ENCODE peak calls at places on chromosomes 11 and 22, in eight cellular contexts. L, A, E, Q, U, Y, N and I are unnamed samples.

GRCh38 chr11:94602430-94603372 is 35.5 kb downstream of the PIWIL4 start:
- DNase-seq in N (peak), E (no peak), U (peak), Y (peak), A (no peak), Q (peak), L (peak), I (peak)

GRCh38 chr11:62295504-62295903 is 3.4 kb downstream of the SCGB1D4 start:
- DNase-seq in E (no peak), A (peak), L (peak), Y (peak), Q (peak), U (peak), N (no peak), I (no peak)

GRCh38 chr22:25060522-25061071 is 108.1 kb downstream of the KIAA1671 start:
- DNase-seq in Q (no peak), L (no peak), N (peak), A (no peak), U (no peak), E (no peak), Y (no peak), I (no peak)

GRCh38 chr11:125358254-125358840 is 137.7 kb downstream of the FEZ1 start:
- DNase-seq in E (no peak), Q (no peak), Y (no peak), N (no peak), U (peak), L (no peak), A (no peak), I (no peak)

GRCh38 chr22:24954114-24954463 is 1.6 kb downstream of the KIAA1671 start:
- DNase-seq in U (no peak), L (no peak), Q (no peak), N (no peak), Y (no peak), E (no peak), A (peak), I (no peak)

GRCh38 chr11:93005239-93005638 is 35.8 kb downstream of the MTNR1B start:
- DNase-seq in U (peak), E (no peak), L (no peak), A (no peak), Y (no peak), N (no peak), Q (no peak), I (no peak)

GRCh38 chr11:26335903-26336302 is 4.0 kb downstream of the ANO3 start:
- DNase-seq in L (peak), Y (no peak), Q (no peak), U (no peak), E (no peak), N (no peak), A (no peak), I (no peak)

GRCh38 chr11:110434952-110435779 is 5.4 kb downstream of the FDX1 start:
- DNase-seq in Q (no peak), E (no peak), N (no peak), A (peak), L (no peak), Y (peak), U (no peak), I (no peak)

GRCh38 chr11:70428701-70429427 is 30.5 kb downstream of the CTTN start:
- DNase-seq in E (no peak), N (no peak), U (no peak), Q (no peak), L (no peak), A (no peak), Y (no peak), I (no peak)

GRCh38 chr22:23276656-23277582 is 96.6 kb downstream of the BCR start:
- DNase-seq in A (no peak), U (no peak), N (no peak), L (no peak), Y (no peak), Q (no peak), E (no peak), I (no peak)

GRCh38 chr22:40196628-40197027 is 18.9 kb downstream of the TNRC6B start:
- DNase-seq in U (peak), Y (no peak), N (no peak), E (no peak), L (peak), Q (no peak), A (no peak), I (no peak)

GRCh38 chr11:123308077-123308476 is 113.0 kb upstream of the CLMP start:
- DNase-seq in E (no peak), L (no peak), U (peak), Y (no peak), A (no peak), Q (no peak), N (no peak), I (no peak)

GRCh38 chr22:46798366-46799057 is 36.1 kb downstream of the TBC1D22A start:
- DNase-seq in A (peak), Y (peak), E (peak), U (peak), L (peak), Q (no peak), N (peak), I (peak)

GRCh38 chr22:44549701-44550100 is 51.7 kb upstream of the RTL6 start:
- DNase-seq in N (no peak), Q (no peak), Y (no peak), A (peak), U (no peak), E (peak), L (no peak), I (no peak)

GRCh38 chr11:72759468-72759867 is 7.3 kb upstream of the ARAP1 start:
- DNase-seq in Y (no peak), L (no peak), Q (no peak), N (no peak), U (no peak), A (no peak), E (no peak), I (no peak)

GRCh38 chr22:49046546-49047305 is 780.9 kb downstream of the BRD1 start:
- DNase-seq in L (peak), Q (no peak), N (no peak), A (peak), Y (peak), E (peak), U (no peak), I (no peak)

GRCh38 chr22:22158207-22158816 is 86.3 kb upstream of the VPREB1 start:
- DNase-seq in U (no peak), Q (no peak), A (no peak), N (no peak), E (no peak), Y (no peak), L (no peak), I (no peak)

GRCh38 chr11:326842-327580 is 6.4 kb upstream of the IFITM3 start:
- DNase-seq in Y (no peak), U (peak), A (no peak), L (peak), E (peak), Q (peak), N (peak), I (no peak)

GRCh38 chr22:20149257-20150250 is 1.3 kb downstream of the CCDC188 start:
- DNase-seq in Y (no peak), U (no peak), N (no peak), L (no peak), A (no peak), Q (no peak), E (no peak), I (no peak)

GRCh38 chr11:13963949-13964770 is 1.6 kb downstream of the SPON1 start:
- DNase-seq in N (no peak), A (peak), E (peak), U (no peak), Q (no peak), L (no peak), Y (no peak), I (peak)

GRCh38 chr11:36130401-36130800 is 158.8 kb downstream of the COMMD9 start:
- DNase-seq in Q (no peak), U (no peak), Y (no peak), N (no peak), A (no peak), E (no peak), L (peak), I (no peak)

GRCh38 chr22:20584872-20585639 is 77.6 kb downstream of the MED15 start:
- DNase-seq in L (no peak), E (no peak), N (no peak), A (no peak), Q (no peak), U (no peak), Y (no peak), I (no peak)

GRCh38 chr11:75303544-75304224 is 47.8 kb downstream of the ARRB1 start:
- DNase-seq in N (no peak), E (no peak), U (no peak), Q (no peak), L (no peak), Y (no peak), A (peak), I (peak)

GRCh38 chr22:41237707-41238569 is 2.8 kb downstream of the CHADL start:
- DNase-seq in E (peak), Y (no peak), L (no peak), N (peak), Q (peak), U (peak), A (peak), I (no peak)

GRCh38 chr11:14022251-14022650 is 59.7 kb downstream of the SPON1 start:
- DNase-seq in Q (no peak), A (no peak), E (no peak), N (no peak), L (no peak), Y (no peak), U (no peak), I (no peak)

GRCh38 chr22:23878219-23878618 is 16.0 kb upstream of the MIF start:
- DNase-seq in Q (no peak), E (no peak), N (no peak), U (no peak), A (no peak), L (no peak), Y (no peak), I (no peak)

GRCh38 chr11:116650052-116650451 is 122.7 kb downstream of the BUD13 start:
- DNase-seq in Q (no peak), E (no peak), Y (no peak), N (no peak), L (no peak), A (no peak), U (no peak), I (no peak)

GRCh38 chr11:101974255-101974654 is 57.9 kb upstream of the ANGPTL5 start:
- DNase-seq in A (no peak), N (no peak), U (peak), L (no peak), Y (peak), E (no peak), Q (no peak), I (no peak)

GRCh38 chr11:132005874-132006273 is 635.5 kb downstream of the NTM start:
- DNase-seq in N (no peak), U (no peak), L (no peak), Q (no peak), Y (no peak), E (no peak), A (no peak), I (no peak)

GRCh38 chr11:22432331-22433065 is 94.3 kb downstream of the SLC17A6 start:
- DNase-seq in Q (no peak), N (peak), L (peak), E (no peak), Y (no peak), A (peak), U (peak), I (peak)

GRCh38 chr22:36510966-36511881 is 4.4 kb upstream of the FOXRED2 start:
- DNase-seq in N (peak), A (peak), E (no peak), Y (peak), U (peak), L (peak), Q (no peak), I (no peak)

GRCh38 chr11:69642549-69642912 is 1.6 kb downstream of the CCND1 start:
- DNase-seq in E (no peak), L (no peak), N (peak), U (no peak), Q (no peak), Y (no peak), A (no peak), I (no peak)

GRCh38 chr11:94770563-94771120 is 2.5 kb downstream of the AMOTL1 start:
- DNase-seq in E (no peak), N (no peak), Q (no peak), L (no peak), Y (no peak), A (no peak), U (no peak), I (no peak)

GRCh38 chr11:68780829-68781228 is 29.5 kb upstream of the TESMIN start:
- DNase-seq in U (peak), Q (no peak), N (no peak), L (no peak), A (peak), Y (peak), E (no peak), I (no peak)

GRCh38 chr11:532512-533048 is 2.8 kb downstream of the HRAS start:
- DNase-seq in E (peak), A (no peak), Y (no peak), L (no peak), U (no peak), N (no peak), Q (no peak), I (no peak)

GRCh38 chr11:72012897-72013721 is 14.4 kb downstream of the IL18BP start:
- DNase-seq in E (peak), L (peak), A (no peak), Q (peak), N (no peak), Y (peak), U (peak), I (no peak)

GRCh38 chr22:29043906-29044575 is 17.6 kb downstream of the C22orf31 start:
- DNase-seq in U (peak), A (no peak), E (no peak), N (no peak), Q (no peak), L (peak), Y (no peak), I (no peak)

DNA sequence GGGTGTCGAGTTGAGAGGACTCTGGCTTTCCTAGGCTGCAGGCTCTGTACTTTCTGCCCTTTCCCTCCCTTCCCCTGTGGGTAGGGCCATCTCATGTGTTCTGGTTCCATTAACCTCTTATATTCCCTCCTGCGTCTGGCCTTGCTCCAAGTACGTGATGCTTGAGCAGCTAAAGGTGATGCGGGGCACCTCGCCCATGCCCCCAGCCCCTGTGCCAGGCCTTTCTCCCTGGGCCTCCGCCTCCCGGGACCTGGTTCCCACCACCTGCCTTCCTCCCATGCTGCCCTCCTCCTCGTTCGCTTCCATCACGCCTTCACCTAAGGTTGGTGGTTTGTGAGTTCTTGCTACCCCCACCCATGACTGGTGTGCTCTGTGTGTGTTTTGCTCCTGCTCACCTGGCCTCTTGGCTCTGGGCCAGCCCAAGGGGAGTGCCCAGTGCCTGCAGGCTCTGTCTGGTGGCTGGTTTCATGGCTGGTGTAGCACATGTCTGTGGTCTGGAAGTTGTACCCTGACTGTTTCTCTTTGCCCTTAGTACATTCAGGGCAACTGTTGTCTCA is 34.1 kb downstream of the PHLDB1 start:
- DNase-seq in Y (no peak), L (no peak), E (no peak), A (no peak), N (no peak), Q (peak), U (no peak), I (no peak)
- H3K27ac ChIP-seq in Y (no peak), L (no peak), E (no peak), A (no peak), N (no peak), Q (no peak), U (no peak), I (no peak)

DNA sequence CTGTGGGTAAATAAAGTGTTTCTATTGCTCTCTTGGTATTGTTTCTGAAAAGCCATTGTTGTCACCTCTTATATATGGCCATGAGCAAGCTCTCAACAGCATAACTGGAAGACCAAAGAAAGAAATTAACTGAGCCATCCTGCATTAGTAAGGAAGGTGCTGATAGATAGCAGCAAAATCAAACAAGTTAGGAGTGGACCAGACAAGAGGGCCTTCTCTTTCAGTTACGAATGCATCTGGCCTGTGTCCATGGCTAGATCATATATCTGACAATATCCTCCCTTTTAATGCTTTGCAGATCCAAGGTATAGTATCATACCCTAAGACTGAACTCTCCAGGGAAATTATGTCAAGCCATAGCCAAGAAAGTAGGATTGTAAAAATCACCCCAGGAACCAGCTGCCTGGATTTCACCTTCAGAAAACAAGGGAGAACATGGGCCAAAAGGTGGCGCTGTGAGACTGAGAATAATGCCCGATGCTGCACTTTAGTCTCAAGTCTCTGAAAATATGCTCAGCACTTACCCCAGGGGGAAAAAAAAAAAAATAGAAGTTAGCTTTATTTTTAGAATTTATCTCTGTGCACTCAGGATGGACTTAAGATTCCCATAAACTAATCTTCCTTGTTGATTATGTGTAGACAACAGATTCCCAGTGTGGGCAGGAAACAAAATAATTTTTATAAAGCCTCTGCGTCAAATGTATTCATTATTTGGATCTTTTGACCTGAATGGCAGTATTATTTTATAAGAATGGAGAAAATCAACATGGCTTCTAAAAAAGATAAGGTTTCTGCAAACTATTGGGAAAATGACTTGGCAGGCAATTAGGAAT is 415.1 kb downstream of the ETS1 start:
- DNase-seq in A (peak), Y (peak), L (peak), Q (peak), U (peak), E (peak), N (peak), I (peak)
- H3K27ac ChIP-seq in A (no peak), Y (peak), L (no peak), Q (no peak), U (no peak), E (no peak), N (no peak), I (no peak)

GRCh38 chr22:42636506-42636905 is 3.9 kb downstream of the ATP5MGL start:
- DNase-seq in E (no peak), A (no peak), N (no peak), U (no peak), Y (no peak), L (no peak), Q (no peak), I (no peak)
- H3K27ac ChIP-seq in E (peak), A (no peak), N (no peak), U (no peak), Y (peak), L (no peak), Q (no peak), I (no peak)

GRCh38 chr11:120547871-120548681 is 36.5 kb downstream of the GRIK4 start:
- DNase-seq in E (peak), L (peak), Y (peak), N (no peak), Q (peak), U (peak), A (no peak), I (peak)
- H3K27ac ChIP-seq in E (peak), L (peak), Y (no peak), N (no peak), Q (no peak), U (no peak), A (no peak), I (peak)

GRCh38 chr11:58027341-58027740 is 3.4 kb upstream of the OR6Q1 start:
- DNase-seq in U (peak), Q (peak), Y (no peak), E (no peak), A (no peak), L (no peak), N (no peak), I (no peak)

GRCh38 chr11:58024601-58025091 is 965 bp downstream of the OR9Q1 start:
- DNase-seq in L (no peak), N (no peak), A (no peak), Q (peak), U (peak), Y (no peak), E (peak), I (no peak)

GRCh38 chr11:58028687-58029411 is 1.9 kb upstream of the OR6Q1 start:
- DNase-seq in L (no peak), A (no peak), Y (no peak), E (no peak), U (no peak), N (no peak), Q (no peak), I (peak)

DNA sequence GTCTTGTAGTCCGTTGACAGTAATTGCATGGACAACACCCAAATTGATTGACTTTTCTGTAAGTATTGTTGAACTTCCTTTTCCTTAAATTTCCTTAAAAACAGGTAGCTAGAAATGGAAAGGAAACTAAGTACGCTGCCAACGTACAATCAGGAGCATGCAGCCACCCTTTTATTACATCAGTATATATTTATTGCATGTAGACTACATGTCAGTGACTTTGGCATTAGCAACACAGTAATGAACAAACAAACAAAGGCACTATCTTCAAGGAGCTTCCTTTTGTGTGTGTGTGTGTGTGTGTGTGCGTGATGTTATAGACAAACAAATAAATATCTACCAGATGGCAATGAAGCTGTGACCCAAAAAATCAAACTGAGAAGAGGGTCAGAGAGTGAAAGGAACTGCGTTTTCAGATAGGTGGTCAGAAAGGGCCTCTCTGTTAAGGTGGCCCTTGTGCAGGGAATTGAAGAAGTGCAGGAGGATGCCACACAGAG is at the start of gene OR9Q1:
- DNase-seq in Y (no peak), U (no peak), Q (no peak), L (no peak), A (no peak), E (no peak), N (no peak), I (no peak)
- H3K27ac ChIP-seq in Y (no peak), U (no peak), Q (peak), L (no peak), A (no peak), E (peak), N (no peak), I (no peak)